ENCODE peak calls at places on chromosome 9, in seven cellular contexts. X is brain microvascular endothelial cell, P is breast epithelium, L is psoas muscle, H is HFF-Myc, O is A549, R is kidney epithelial cell. E is an unnamed sample.

GRCh38 chr9:87336914-87337333 is 160.7 kb upstream of the DAPK1 start:
- DNase-seq in X (peak; percentile 42), P (no peak), L (no peak), H (no peak), O (peak; percentile 88), R (peak; percentile 62), E (peak; percentile 69)

GRCh38 chr9:113530022-113530635 is 66.6 kb downstream of the RGS3 start:
- DNase-seq in X (no peak), P (no peak), L (no peak), H (no peak), O (no peak), R (no peak), E (no peak)

GRCh38 chr9:14542071-14542470 is 151.2 kb downstream of the ZDHHC21 start:
- DNase-seq in X (no peak), P (no peak), L (no peak), H (no peak), O (no peak), R (no peak), E (no peak)

GRCh38 chr9:112145886-112146285 is 29.2 kb downstream of the SUSD1 start:
- DNase-seq in X (peak; percentile 38), P (no peak), L (no peak), H (no peak), O (peak; percentile 64), R (no peak), E (no peak)

GRCh38 chr9:15310448-15310847 is 3.4 kb upstream of the TTC39B start:
- DNase-seq in X (no peak), P (no peak), L (no peak), H (no peak), O (no peak), R (no peak), E (no peak)

GRCh38 chr9:28073278-28073677 is 500.0 kb upstream of the C9orf72 start:
- DNase-seq in X (peak; percentile 63), P (no peak), L (no peak), H (peak; percentile 40), O (peak; percentile 49), R (peak; percentile 10), E (peak; percentile 23)

GRCh38 chr9:2023532-2023931 is 8.4 kb downstream of the SMARCA2 start:
- DNase-seq in X (no peak), P (no peak), L (no peak), H (no peak), O (no peak), R (no peak), E (no peak)

GRCh38 chr9:134641173-134641985 is at the start of gene COL5A1:
- DNase-seq in X (peak; percentile 87), P (peak; percentile 77), L (peak; percentile 91), H (no peak), O (peak; percentile 84), R (no peak), E (peak; percentile 70)

GRCh38 chr9:135136481-135136880 is 49.0 kb downstream of the OLFM1 start:
- DNase-seq in X (no peak), P (no peak), L (no peak), H (no peak), O (no peak), R (no peak), E (no peak)

GRCh38 chr9:112443200-112443599 is 43.4 kb upstream of the KIAA1958 start:
- DNase-seq in X (peak; percentile 14), P (no peak), L (no peak), H (no peak), O (peak; percentile 23), R (no peak), E (peak; percentile 7)

GRCh38 chr9:89483592-89484474 is 14.1 kb downstream of the SEMA4D start:
- DNase-seq in X (no peak), P (no peak), L (no peak), H (no peak), O (no peak), R (no peak), E (no peak)

DNA sequence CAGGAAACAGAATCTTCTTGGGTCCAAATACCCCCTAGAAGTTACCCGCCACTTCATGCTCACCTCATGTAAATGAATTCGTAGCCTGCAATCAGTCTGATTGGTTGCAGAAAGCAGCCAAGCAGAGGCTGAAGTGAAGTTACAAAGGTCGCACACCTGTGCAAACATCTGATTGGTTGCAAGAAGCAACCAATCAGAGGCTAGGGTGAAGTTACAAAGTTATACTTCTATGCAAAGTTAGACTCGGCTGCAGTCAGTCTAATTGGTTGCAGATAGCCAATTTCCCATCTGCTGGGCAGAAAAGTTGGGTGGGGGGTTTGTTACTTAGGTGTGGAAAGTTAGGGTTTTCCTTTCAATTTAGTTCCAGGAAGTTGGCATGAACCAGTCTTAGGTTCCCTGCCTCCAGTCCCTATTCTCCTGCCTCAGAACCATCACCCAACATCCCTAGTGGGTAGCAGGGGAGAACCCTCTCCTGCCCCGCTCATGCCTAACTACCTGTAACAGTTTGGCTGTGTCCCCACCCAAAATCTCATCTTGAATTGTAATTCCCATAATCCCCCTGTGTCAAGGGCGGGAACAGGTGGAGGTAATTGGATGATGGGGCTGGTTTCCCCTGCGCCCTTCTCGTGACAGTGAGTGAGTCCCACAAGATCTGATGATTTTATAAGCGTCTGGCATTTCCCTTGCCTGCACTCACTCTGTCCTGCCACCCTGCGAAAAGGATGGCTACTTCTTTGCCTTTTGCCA is 1.2 kb upstream of the RUSC2 start:
- DNase-seq in X (no peak), P (no peak), L (no peak), H (no peak), O (no peak), R (no peak), E (no peak)
- H3K4me3 ChIP-seq in X (peak overlapping the region; percentile 96), P (peak overlapping the region; percentile 79), L (peak overlapping the region; percentile 89), H (peak overlapping the region; percentile 84), O (peak overlapping the region; percentile 57), R (peak overlapping the region; percentile 83), E (peak overlapping the region; percentile 97)

GRCh38 chr9:17222932-17223331 is 88.1 kb downstream of the CNTLN start:
- DNase-seq in X (no peak), P (no peak), L (no peak), H (no peak), O (no peak), R (no peak), E (no peak)

GRCh38 chr9:17216011-17216410 is 81.2 kb downstream of the CNTLN start:
- DNase-seq in X (no peak), P (no peak), L (no peak), H (no peak), O (no peak), R (no peak), E (no peak)

GRCh38 chr9:17219261-17219660 is 84.4 kb downstream of the CNTLN start:
- DNase-seq in X (no peak), P (no peak), L (no peak), H (no peak), O (no peak), R (no peak), E (no peak)
- TF ChIP-seq CTCF in X (peak; percentile 45), P (no peak), L (no peak), H (peak; percentile 24), O (peak; percentile 33), R (no peak), E (peak; percentile 44)

GRCh38 chr9:109599131-109599530 is 101.0 kb upstream of the PTPN3 start:
- DNase-seq in X (no peak), P (no peak), L (no peak), H (no peak), O (no peak), R (no peak), E (no peak)

GRCh38 chr9:109604788-109605187 is 106.7 kb upstream of the PTPN3 start:
- DNase-seq in X (no peak), P (no peak), L (no peak), H (no peak), O (no peak), R (no peak), E (no peak)

GRCh38 chr9:109602987-109603386 is 104.9 kb upstream of the PTPN3 start:
- DNase-seq in X (no peak), P (no peak), L (no peak), H (no peak), O (no peak), R (no peak), E (no peak)

GRCh38 chr9:109600142-109600541 is 102.0 kb upstream of the PTPN3 start:
- DNase-seq in X (peak; percentile 91), P (no peak), L (no peak), H (peak; percentile 65), O (no peak), R (peak; percentile 43), E (peak; percentile 52)

GRCh38 chr9:109604036-109604600 is 106.0 kb upstream of the PTPN3 start:
- DNase-seq in X (no peak), P (no peak), L (no peak), H (no peak), O (no peak), R (no peak), E (no peak)
- H3K4me3 ChIP-seq in X (no peak overlapping the region), P (no peak overlapping the region), L (no peak overlapping the region), H (no peak overlapping the region), O (no peak overlapping the region), R (no peak overlapping the region), E (no peak overlapping the region)

GRCh38 chr9:133149130-133150015 is 14.3 kb downstream of the GBGT1 start:
- DNase-seq in X (peak; percentile 71), P (peak; percentile 87), L (peak; percentile 93), H (peak; percentile 74), O (peak; percentile 96), R (no peak), E (peak; percentile 35)
- TF ChIP-seq CTCF in X (peak; percentile 37), P (peak; percentile 48), L (peak; percentile 26), H (peak; percentile 15), O (peak; percentile 23), R (peak; percentile 26), E (peak; percentile 27)

DNA sequence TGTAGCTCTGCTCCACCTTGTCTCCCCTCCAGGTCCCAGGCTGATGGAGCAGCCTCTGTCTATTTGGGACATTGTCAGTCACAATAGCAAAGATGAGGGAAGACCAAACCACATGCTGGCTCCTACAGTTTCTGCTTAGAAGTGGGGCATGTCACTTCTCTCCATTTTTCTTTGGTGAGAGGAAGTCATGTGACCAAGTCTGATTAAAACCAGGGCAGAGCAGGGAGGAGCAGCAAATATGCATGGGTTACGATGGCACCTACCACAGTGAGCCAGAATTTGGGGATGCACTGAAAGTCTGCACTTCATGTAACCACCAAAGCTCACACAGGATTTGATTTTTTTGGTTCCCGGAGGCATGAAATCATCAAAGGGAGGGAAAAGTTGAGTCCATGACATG is 234.6 kb downstream of the CDK5RAP2 start:
- DNase-seq in X (no peak), P (no peak), L (no peak), H (no peak), O (no peak), R (no peak), E (no peak)
- H3K4me3 ChIP-seq in X (no peak overlapping the region), P (no peak overlapping the region), L (no peak overlapping the region), H (no peak overlapping the region), O (no peak overlapping the region), R (no peak overlapping the region), E (no peak overlapping the region)

GRCh38 chr9:16316911-16317817 is 553.3 kb downstream of the BNC2 start:
- DNase-seq in X (no peak), P (no peak), L (no peak), H (no peak), O (no peak), R (no peak), E (no peak)
- TF ChIP-seq CTCF in X (no peak), P (no peak), L (no peak), H (no peak), O (no peak), R (no peak), E (no peak)

E was measured in AG09309.